ENCODE peak calls at places on chromosomes 5 and 9, in six cellular contexts. X is stomach, L is Peyer's patch, O is body of pancreas, G is K562, Q is sigmoid colon. I is an unnamed sample.

GRCh38 chr5:137146402-137146889 is 352.7 kb downstream of the SPOCK1 start:
- DNase-seq in X (no peak), Q (peak), L (no peak), O (no peak), G (no peak), I (no peak)

GRCh38 chr5:133385346-133385745 is 227.0 kb downstream of the FSTL4 start:
- DNase-seq in Q (peak), L (no peak), O (no peak), G (no peak), X (no peak), I (no peak)

GRCh38 chr9:79756414-79756813 is 184.6 kb downstream of the TLE4 start:
- DNase-seq in L (no peak), X (no peak), G (no peak), Q (no peak), O (no peak), I (no peak)

GRCh38 chr5:113029614-113030013 is 53.0 kb downstream of the DCP2 start:
- DNase-seq in G (no peak), O (no peak), X (no peak), Q (no peak), L (no peak), I (no peak)

GRCh38 chr5:61275841-61276240 is 56.2 kb upstream of the ZSWIM6 start:
- DNase-seq in Q (peak), O (no peak), L (no peak), X (no peak), G (no peak), I (peak)

GRCh38 chr9:107633375-107633774 is 143.8 kb upstream of the KLF4 start:
- DNase-seq in O (no peak), Q (no peak), X (no peak), G (no peak), L (no peak), I (no peak)

GRCh38 chr5:50995285-50995942 is 329.0 kb downstream of the PARP8 start:
- DNase-seq in Q (no peak), L (no peak), G (no peak), X (no peak), O (no peak), I (no peak)

GRCh38 chr9:115333671-115334070 is 215.7 kb upstream of the TNC start:
- DNase-seq in O (no peak), G (no peak), X (no peak), L (no peak), Q (no peak), I (no peak)

GRCh38 chr5:61840354-61840753 is 465.7 kb upstream of the KIF2A start:
- DNase-seq in Q (no peak), X (no peak), O (no peak), G (no peak), L (no peak), I (no peak)

GRCh38 chr5:117954341-117954740 is 1034.0 kb downstream of the DTWD2 start:
- DNase-seq in X (no peak), O (no peak), Q (no peak), G (no peak), L (no peak), I (no peak)

GRCh38 chr9:36327903-36328302 is 69.7 kb upstream of the GNE start:
- DNase-seq in G (no peak), Q (no peak), O (no peak), L (no peak), X (no peak), I (no peak)

GRCh38 chr5:170896779-170897178 is 35.0 kb downstream of the RANBP17 start:
- DNase-seq in O (peak), Q (no peak), L (no peak), X (peak), G (no peak), I (peak)

GRCh38 chr5:179308563-179309382 is 36.5 kb downstream of the ADAMTS2 start:
- DNase-seq in X (no peak), G (no peak), Q (peak), O (no peak), L (no peak), I (no peak)

GRCh38 chr9:132162764-132163456 is 1.1 kb downstream of the NTNG2 start:
- DNase-seq in L (no peak), O (peak), Q (no peak), G (no peak), X (no peak), I (no peak)

GRCh38 chr5:58002318-58002717 is 457.6 kb downstream of the PLK2 start:
- DNase-seq in Q (no peak), L (no peak), G (no peak), O (no peak), X (no peak), I (no peak)

GRCh38 chr5:14108170-14108996 is 34.8 kb upstream of the TRIO start:
- DNase-seq in Q (peak), G (peak), L (peak), X (peak), O (peak), I (peak)

GRCh38 chr5:151679421-151680155 is 7.1 kb downstream of the SPARC start:
- DNase-seq in Q (peak), O (no peak), X (no peak), G (no peak), L (no peak), I (no peak)

GRCh38 chr5:16809816-16810502 is 126.1 kb downstream of the MYO10 start:
- DNase-seq in Q (no peak), O (no peak), X (peak), L (no peak), G (no peak), I (no peak)

GRCh38 chr9:25702536-25702935 is 24.3 kb upstream of the TUSC1 start:
- DNase-seq in G (no peak), O (no peak), X (no peak), Q (no peak), L (no peak), I (no peak)

GRCh38 chr5:172765766-172766286 is 5.2 kb downstream of the DUSP1 start:
- DNase-seq in O (peak), G (no peak), Q (peak), X (no peak), L (no peak), I (no peak)

GRCh38 chr5:174731214-174732039 is 7.0 kb downstream of the MSX2 start:
- DNase-seq in L (no peak), Q (no peak), O (no peak), X (no peak), G (no peak), I (no peak)

GRCh38 chr9:97990259-97990658 is 7.1 kb downstream of the ANP32B start:
- DNase-seq in L (no peak), G (no peak), X (no peak), O (no peak), Q (no peak), I (peak)

GRCh38 chr5:74063821-74064598 is 438.0 kb downstream of the ARHGEF28 start:
- DNase-seq in G (no peak), Q (no peak), L (no peak), X (no peak), O (no peak), I (peak)

GRCh38 chr9:34522091-34522887 is 501 bp downstream of the ENHO start:
- DNase-seq in L (no peak), G (no peak), Q (peak), X (no peak), O (no peak), I (peak)

GRCh38 chr9:18526686-18527085 is 52.7 kb downstream of the ADAMTSL1 start:
- DNase-seq in X (no peak), G (no peak), O (no peak), Q (no peak), L (no peak), I (no peak)

DNA sequence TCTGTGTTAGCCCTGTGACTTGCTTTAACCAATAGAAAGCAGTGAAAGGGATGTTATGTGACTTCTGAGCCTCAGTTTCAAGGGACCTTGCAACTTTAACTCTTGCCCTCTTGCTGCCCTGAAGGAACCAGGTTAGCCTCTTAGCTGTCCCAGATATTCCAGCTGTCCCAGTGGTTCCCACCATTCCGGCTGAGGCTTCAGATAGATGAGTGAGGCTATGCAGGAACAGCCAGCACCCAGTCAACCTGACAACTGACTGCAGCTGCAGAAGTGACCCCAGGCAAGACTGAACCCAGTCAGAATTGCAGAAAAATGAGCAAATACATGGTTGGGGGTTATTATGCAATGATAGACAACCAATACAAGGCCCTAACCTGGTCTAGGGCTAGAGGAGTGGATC is 10.4 kb upstream of the CDC23 start:
- DNase-seq in L (no peak), Q (no peak), X (no peak), O (no peak), G (no peak), I (no peak)
- TF ChIP-seq POLR2A in L (no peak), Q (no peak), X (no peak), O (no peak), G (no peak), I (no peak)

DNA sequence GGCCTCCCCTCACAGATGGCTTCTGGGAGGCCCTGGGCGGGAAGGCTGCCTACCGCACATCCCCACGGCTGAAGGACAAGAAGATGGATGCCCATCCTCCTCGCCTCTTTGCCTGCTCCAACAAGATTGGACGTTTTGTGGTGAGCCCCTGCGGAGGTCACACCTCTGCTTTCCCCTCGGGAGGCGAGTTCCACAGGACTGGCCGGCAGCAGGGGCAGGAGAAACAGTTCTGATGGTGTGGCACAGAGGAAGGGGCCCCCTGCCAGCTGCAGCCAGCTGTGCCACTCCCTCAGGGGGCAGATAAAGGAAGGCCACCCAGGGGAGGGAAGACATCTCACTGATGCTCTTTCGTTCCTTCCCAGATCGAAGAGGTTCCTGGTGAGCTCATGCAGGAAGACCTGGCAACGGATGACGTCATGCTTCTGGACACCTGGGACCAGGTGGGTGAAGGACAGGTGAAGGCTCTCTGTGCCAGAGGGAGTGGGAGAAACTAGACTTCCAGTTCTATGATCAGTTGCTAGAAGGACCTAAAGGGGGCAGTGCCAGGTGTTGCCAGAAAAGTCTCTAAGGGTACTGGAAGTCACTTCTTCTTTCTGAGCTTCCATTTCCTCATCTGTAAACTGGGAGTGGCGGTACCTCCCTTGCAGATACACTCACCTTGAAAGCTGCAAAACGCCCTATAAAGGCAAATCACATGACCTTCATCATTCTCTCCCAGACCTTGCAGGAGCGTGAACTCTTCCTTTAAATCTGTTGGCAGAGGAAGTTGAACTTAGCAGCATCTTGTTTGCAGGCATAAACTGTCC is 41.0 kb downstream of the STOM start:
- DNase-seq in X (no peak), G (no peak), O (no peak), L (no peak), Q (no peak), I (no peak)
- TF ChIP-seq CTCF in X (no peak), G (no peak), O (no peak), L (no peak), Q (no peak), I (no peak)

DNA sequence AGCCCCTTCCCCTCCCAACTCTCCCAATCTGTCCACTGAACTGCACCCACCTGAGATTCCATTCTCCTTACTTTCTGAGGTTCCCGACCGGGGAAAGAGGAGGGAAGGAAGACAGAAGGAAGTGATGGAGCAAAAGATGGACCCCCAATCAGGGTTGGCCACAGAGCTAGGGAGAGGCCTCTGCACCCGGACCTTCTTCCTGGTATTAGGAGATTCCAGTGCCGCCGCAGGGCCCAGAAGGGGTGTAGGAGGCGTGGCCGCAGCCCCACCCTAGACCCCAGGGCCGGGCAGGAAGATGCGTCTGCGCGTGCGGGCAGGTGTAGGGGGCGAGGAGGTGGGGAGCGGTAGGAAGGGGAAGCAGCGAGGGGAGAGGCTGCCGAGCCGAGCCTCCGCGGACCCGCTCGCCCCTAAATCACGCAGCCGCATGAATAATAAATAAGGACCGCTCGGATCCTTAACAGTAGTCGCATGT is 104.2 kb upstream of the MVB12B start:
- DNase-seq in O (no peak), G (no peak), L (no peak), X (no peak), Q (no peak), I (no peak)
- H3K4me3 ChIP-seq in O (no peak), G (no peak), L (no peak), X (no peak), Q (no peak), I (no peak)

GRCh38 chr9:129637102-129637501 is 4.8 kb downstream of the ASB6 start:
- DNase-seq in L (no peak), O (no peak), Q (no peak), X (no peak), G (no peak), I (no peak)

GRCh38 chr9:129639756-129640085 is 2.2 kb downstream of the ASB6 start:
- DNase-seq in X (no peak), L (no peak), G (no peak), O (no peak), Q (no peak), I (no peak)

GRCh38 chr9:129640086-129640870 is 1.7 kb downstream of the ASB6 start:
- DNase-seq in X (peak), O (peak), G (no peak), L (no peak), Q (no peak), I (no peak)

GRCh38 chr9:129639034-129639630 is 2.8 kb downstream of the ASB6 start:
- DNase-seq in L (no peak), X (no peak), G (no peak), O (no peak), Q (no peak), I (no peak)

DNA sequence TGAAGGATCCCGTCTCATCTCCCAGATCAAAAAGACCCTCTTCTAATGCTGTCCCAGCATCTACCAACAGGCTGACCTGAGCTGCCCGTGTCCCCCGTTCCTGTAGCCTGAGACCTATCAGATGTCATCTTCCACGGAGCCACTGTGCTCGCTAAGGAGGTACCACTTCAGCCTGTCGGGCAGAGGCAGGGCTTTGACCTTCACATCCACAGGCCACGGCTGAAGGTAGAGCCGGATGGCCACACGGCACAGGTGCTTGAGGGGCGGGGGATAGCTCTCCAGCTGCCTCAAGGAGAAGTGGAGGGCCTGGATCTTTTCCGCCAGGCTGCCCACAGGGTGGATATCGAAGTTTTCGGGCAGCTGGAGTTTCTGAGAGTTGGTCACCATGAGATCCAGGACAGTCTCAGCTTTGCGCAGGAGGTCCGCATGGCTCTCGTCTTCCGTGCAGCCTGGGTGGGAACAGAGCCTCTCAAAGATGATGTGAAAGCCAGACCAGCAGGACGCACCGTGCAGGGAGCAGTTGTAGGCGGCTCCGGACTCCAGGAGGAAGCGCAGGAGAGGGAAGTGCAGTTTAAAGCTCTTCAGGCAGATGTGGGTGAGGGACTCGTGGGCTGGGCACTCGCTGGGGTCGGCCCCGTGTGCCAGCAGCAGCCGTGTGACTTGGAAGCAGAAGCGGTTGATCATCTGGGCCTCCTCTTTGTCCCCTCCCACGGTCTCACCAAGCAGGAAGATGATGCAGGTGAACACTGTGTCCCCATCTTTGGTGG is 4.1 kb downstream of the ASB6 start:
- DNase-seq in G (no peak), Q (no peak), O (no peak), X (no peak), L (no peak), I (no peak)
- TF ChIP-seq POLR2A in G (peak), Q (no peak), O (no peak), X (no peak), L (no peak), I (no peak)

GRCh38 chr5:142769793-142770649 is at the start of gene ARHGAP26:
- DNase-seq in L (peak), Q (peak), G (peak), O (peak), X (peak), I (peak)
- TF ChIP-seq CTCF in L (peak), Q (no peak), G (no peak), O (no peak), X (peak), I (no peak)

GRCh38 chr5:93120771-93121170 is 460.2 kb downstream of the NR2F1-AS1 start:
- DNase-seq in Q (no peak), O (no peak), L (no peak), G (no peak), X (no peak), I (no peak)

GRCh38 chr5:93130623-93131022 is 450.4 kb downstream of the NR2F1-AS1 start:
- DNase-seq in L (no peak), G (no peak), O (no peak), X (no peak), Q (no peak), I (no peak)

GRCh38 chr5:93123127-93123526 is 457.9 kb downstream of the NR2F1-AS1 start:
- DNase-seq in L (no peak), O (no peak), Q (no peak), X (no peak), G (no peak), I (no peak)

GRCh38 chr5:93126634-93127033 is 454.4 kb downstream of the NR2F1-AS1 start:
- DNase-seq in L (no peak), O (no peak), Q (no peak), G (no peak), X (no peak), I (no peak)
- H3K4me3 ChIP-seq in L (no peak), O (no peak), Q (no peak), G (no peak), X (no peak), I (no peak)

GRCh38 chr9:127897194-127897692 is 2.2 kb downstream of the ST6GALNAC6 start:
- DNase-seq in Q (peak), X (peak), L (peak), O (peak), G (peak), I (peak)
- TF ChIP-seq POLR2A in Q (no peak), X (no peak), L (no peak), O (no peak), G (no peak), I (no peak)

DNA sequence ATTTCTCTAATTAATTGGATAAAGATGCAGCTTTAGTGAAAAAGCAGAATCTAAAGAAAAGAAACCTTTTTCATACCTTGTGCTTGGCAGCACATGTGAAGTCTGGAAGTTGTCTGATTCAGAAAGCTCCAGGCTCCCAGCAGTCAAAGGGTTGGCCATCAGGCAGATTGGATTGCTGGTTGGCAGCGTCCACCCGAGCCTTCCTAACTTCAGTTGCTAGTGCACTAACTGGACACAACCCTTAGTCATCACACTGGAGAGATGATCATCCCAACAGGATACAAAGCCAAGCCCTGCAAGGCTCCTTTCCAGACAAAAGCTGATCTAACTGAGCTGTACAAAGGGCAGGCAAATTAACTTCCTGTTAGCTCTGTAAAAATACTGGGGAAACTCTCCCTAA is 185.5 kb downstream of the SNX18 start:
- DNase-seq in G (no peak), Q (peak), O (peak), L (no peak), X (no peak), I (no peak)
- TF ChIP-seq CTCF in G (no peak), Q (no peak), O (no peak), L (no peak), X (no peak), I (no peak)

GRCh38 chr9:91359734-91360470 is 1.8 kb downstream of the AUH start:
- DNase-seq in G (no peak), O (no peak), L (no peak), Q (no peak), X (no peak), I (no peak)
- H3K4me3 ChIP-seq in G (peak), O (no peak), L (no peak), Q (peak), X (peak), I (peak)